ENCODE peak calls at places on chromosome 6, in eight cellular contexts. One of them, this sample, is unnamed.

GRCh38 chr6:38404900-38405556 is 234.7 kb downstream of the BTBD9 start:
- DNase-seq in GM04504: no peak
- DNase-seq in HFF-Myc: no peak
- DNase-seq in effector CD4-positive, alpha-beta T cell: no peak
- DNase-seq in heart left ventricle: no peak
- DNase-seq in endothelial cell: no peak
- DNase-seq in putamen: no peak
- DNase-seq in H7: no peak
- DNase-seq in this sample: no peak

GRCh38 chr6:170100046-170100445 is 190.8 kb downstream of the DLL1 start:
- DNase-seq in GM04504: no peak
- DNase-seq in HFF-Myc: no peak
- DNase-seq in effector CD4-positive, alpha-beta T cell: no peak
- DNase-seq in heart left ventricle: no peak
- DNase-seq in endothelial cell: peak; percentile 1
- DNase-seq in putamen: no peak
- DNase-seq in H7: peak; percentile 42
- DNase-seq in this sample: no peak

GRCh38 chr6:33279971-33280511 is 3.1 kb downstream of the B3GALT4 start:
- DNase-seq in GM04504: no peak
- DNase-seq in HFF-Myc: no peak
- DNase-seq in effector CD4-positive, alpha-beta T cell: no peak
- DNase-seq in heart left ventricle: no peak
- DNase-seq in endothelial cell: peak; percentile 71
- DNase-seq in putamen: no peak
- DNase-seq in H7: peak; percentile 85
- DNase-seq in this sample: peak; percentile 68

GRCh38 chr6:142945446-142946180 is 637 bp upstream of the HIVEP2 start:
- DNase-seq in GM04504: peak; percentile 31
- DNase-seq in HFF-Myc: no peak
- DNase-seq in effector CD4-positive, alpha-beta T cell: peak; percentile 65
- DNase-seq in heart left ventricle: peak; percentile 58
- DNase-seq in endothelial cell: peak; percentile 58
- DNase-seq in putamen: peak; percentile 53
- DNase-seq in H7: peak; percentile 81
- DNase-seq in this sample: peak; percentile 34

GRCh38 chr6:39891976-39892375 is 42.3 kb downstream of the MOCS1 start:
- DNase-seq in GM04504: peak; percentile 14
- DNase-seq in HFF-Myc: no peak
- DNase-seq in effector CD4-positive, alpha-beta T cell: no peak
- DNase-seq in heart left ventricle: no peak
- DNase-seq in endothelial cell: no peak
- DNase-seq in putamen: no peak
- DNase-seq in H7: no peak
- DNase-seq in this sample: no peak

GRCh38 chr6:96089173-96089572 is 73.4 kb downstream of the FUT9 start:
- DNase-seq in GM04504: no peak
- DNase-seq in HFF-Myc: no peak
- DNase-seq in effector CD4-positive, alpha-beta T cell: no peak
- DNase-seq in heart left ventricle: no peak
- DNase-seq in endothelial cell: peak; percentile 31
- DNase-seq in putamen: no peak
- DNase-seq in H7: peak; percentile 13
- DNase-seq in this sample: no peak

GRCh38 chr6:28947067-28947765 is 23.4 kb upstream of the TRIM27 start:
- DNase-seq in GM04504: no peak
- DNase-seq in HFF-Myc: no peak
- DNase-seq in effector CD4-positive, alpha-beta T cell: no peak
- DNase-seq in heart left ventricle: no peak
- DNase-seq in endothelial cell: no peak
- DNase-seq in putamen: no peak
- DNase-seq in H7: peak; percentile 1
- DNase-seq in this sample: no peak

GRCh38 chr6:87968435-87969278 is 79.0 kb upstream of the SPACA1 start:
- DNase-seq in GM04504: no peak
- DNase-seq in HFF-Myc: no peak
- DNase-seq in effector CD4-positive, alpha-beta T cell: no peak
- DNase-seq in heart left ventricle: no peak
- DNase-seq in endothelial cell: peak; percentile 10
- DNase-seq in putamen: peak; percentile 20
- DNase-seq in H7: peak; percentile 15
- DNase-seq in this sample: no peak

GRCh38 chr6:25311251-25311910 is 32.2 kb downstream of the CARMIL1 start:
- DNase-seq in GM04504: peak; percentile 51
- DNase-seq in HFF-Myc: no peak
- DNase-seq in effector CD4-positive, alpha-beta T cell: no peak
- DNase-seq in heart left ventricle: no peak
- DNase-seq in endothelial cell: no peak
- DNase-seq in putamen: no peak
- DNase-seq in H7: no peak
- DNase-seq in this sample: no peak

GRCh38 chr6:5149160-5149559 is 64.0 kb downstream of the PPP1R3G start:
- DNase-seq in GM04504: no peak
- DNase-seq in HFF-Myc: no peak
- DNase-seq in effector CD4-positive, alpha-beta T cell: no peak
- DNase-seq in heart left ventricle: no peak
- DNase-seq in endothelial cell: no peak
- DNase-seq in putamen: no peak
- DNase-seq in H7: no peak
- DNase-seq in this sample: no peak

GRCh38 chr6:3108746-3109414 is 9.6 kb upstream of the BPHL start:
- DNase-seq in GM04504: no peak
- DNase-seq in HFF-Myc: no peak
- DNase-seq in effector CD4-positive, alpha-beta T cell: no peak
- DNase-seq in heart left ventricle: no peak
- DNase-seq in endothelial cell: no peak
- DNase-seq in putamen: no peak
- DNase-seq in H7: no peak
- DNase-seq in this sample: no peak

GRCh38 chr6:63441266-63441956 is 121.6 kb upstream of the LGSN start:
- DNase-seq in GM04504: no peak
- DNase-seq in HFF-Myc: no peak
- DNase-seq in effector CD4-positive, alpha-beta T cell: no peak
- DNase-seq in heart left ventricle: no peak
- DNase-seq in endothelial cell: no peak
- DNase-seq in putamen: no peak
- DNase-seq in H7: peak; percentile 32
- DNase-seq in this sample: no peak

GRCh38 chr6:80214436-80215022 is 108.1 kb downstream of the BCKDHB start:
- DNase-seq in GM04504: no peak
- DNase-seq in HFF-Myc: peak; percentile 16
- DNase-seq in effector CD4-positive, alpha-beta T cell: no peak
- DNase-seq in heart left ventricle: peak; percentile 31
- DNase-seq in endothelial cell: peak; percentile 12
- DNase-seq in putamen: peak; percentile 25
- DNase-seq in H7: peak; percentile 10
- DNase-seq in this sample: peak; percentile 55

GRCh38 chr6:118799826-118800225 is 94.1 kb upstream of the ASF1A start:
- DNase-seq in GM04504: no peak
- DNase-seq in HFF-Myc: no peak
- DNase-seq in effector CD4-positive, alpha-beta T cell: no peak
- DNase-seq in heart left ventricle: no peak
- DNase-seq in endothelial cell: no peak
- DNase-seq in putamen: no peak
- DNase-seq in H7: no peak
- DNase-seq in this sample: no peak

GRCh38 chr6:170312876-170313275 is 6.3 kb downstream of the FAM120B start:
- DNase-seq in GM04504: no peak
- DNase-seq in HFF-Myc: no peak
- DNase-seq in effector CD4-positive, alpha-beta T cell: no peak
- DNase-seq in heart left ventricle: no peak
- DNase-seq in endothelial cell: no peak
- DNase-seq in putamen: no peak
- DNase-seq in H7: no peak
- DNase-seq in this sample: no peak

GRCh38 chr6:166592818-166593217 is 6.3 kb upstream of the RAMACL start:
- DNase-seq in GM04504: no peak
- DNase-seq in HFF-Myc: no peak
- DNase-seq in effector CD4-positive, alpha-beta T cell: no peak
- DNase-seq in heart left ventricle: no peak
- DNase-seq in endothelial cell: no peak
- DNase-seq in putamen: no peak
- DNase-seq in H7: no peak
- DNase-seq in this sample: no peak

GRCh38 chr6:10759884-10760329 is 12.3 kb downstream of the TMEM14B start:
- DNase-seq in GM04504: peak; percentile 51
- DNase-seq in HFF-Myc: peak; percentile 38
- DNase-seq in effector CD4-positive, alpha-beta T cell: no peak
- DNase-seq in heart left ventricle: peak; percentile 37
- DNase-seq in endothelial cell: no peak
- DNase-seq in putamen: no peak
- DNase-seq in H7: no peak
- DNase-seq in this sample: no peak

GRCh38 chr6:75402296-75402695 is 91.3 kb downstream of the FILIP1 start:
- DNase-seq in GM04504: peak; percentile 58
- DNase-seq in HFF-Myc: peak; percentile 81
- DNase-seq in effector CD4-positive, alpha-beta T cell: no peak
- DNase-seq in heart left ventricle: peak; percentile 40
- DNase-seq in endothelial cell: no peak
- DNase-seq in putamen: no peak
- DNase-seq in H7: no peak
- DNase-seq in this sample: no peak

GRCh38 chr6:47016916-47017315 is 25.2 kb downstream of the ADGRF1 start:
- DNase-seq in GM04504: no peak
- DNase-seq in HFF-Myc: no peak
- DNase-seq in effector CD4-positive, alpha-beta T cell: no peak
- DNase-seq in heart left ventricle: no peak
- DNase-seq in endothelial cell: no peak
- DNase-seq in putamen: no peak
- DNase-seq in H7: no peak
- DNase-seq in this sample: no peak

GRCh38 chr6:105257350-105257749 is 77.5 kb upstream of the POPDC3 start:
- DNase-seq in GM04504: no peak
- DNase-seq in HFF-Myc: no peak
- DNase-seq in effector CD4-positive, alpha-beta T cell: no peak
- DNase-seq in heart left ventricle: no peak
- DNase-seq in endothelial cell: no peak
- DNase-seq in putamen: no peak
- DNase-seq in H7: no peak
- DNase-seq in this sample: no peak